ENCODE peak calls at places on chromosomes 2 and 18, in eight cellular contexts. D, J, O, P, H, G, E and N are unnamed samples.

GRCh38 chr2:181178823-181179412 is 198.5 kb downstream of the UBE2E3 start:
- DNase-seq in D (no peak), J (no peak), O (no peak), P (no peak), H (peak), G (no peak), E (no peak), N (no peak)

GRCh38 chr2:38619458-38620164 is 16.9 kb upstream of the HNRNPLL start:
- DNase-seq in D (no peak), J (no peak), O (no peak), P (peak), H (no peak), G (no peak), E (no peak), N (no peak)

GRCh38 chr2:3462493-3463104 is 56.7 kb downstream of the ADI1 start:
- DNase-seq in D (no peak), J (no peak), O (no peak), P (no peak), H (no peak), G (no peak), E (no peak), N (no peak)

GRCh38 chr18:13589316-13589715 is 137.0 kb downstream of the FAM210A start:
- DNase-seq in D (no peak), J (no peak), O (no peak), P (no peak), H (no peak), G (no peak), E (no peak), N (no peak)

GRCh38 chr2:100179806-100180205 is 37.4 kb upstream of the AFF3 start:
- DNase-seq in D (no peak), J (no peak), O (no peak), P (no peak), H (no peak), G (no peak), E (no peak), N (no peak)

GRCh38 chr18:21831413-21831831 is 90.8 kb downstream of the MIB1 start:
- DNase-seq in D (no peak), J (no peak), O (no peak), P (no peak), H (peak), G (no peak), E (no peak), N (no peak)

GRCh38 chr2:231191896-231192872 is 6.2 kb upstream of the ARMC9 start:
- DNase-seq in D (peak), J (no peak), O (no peak), P (peak), H (peak), G (peak), E (peak), N (no peak)

GRCh38 chr2:227826019-227826521 is 12.4 kb downstream of the CCL20 start:
- DNase-seq in D (no peak), J (no peak), O (no peak), P (no peak), H (no peak), G (no peak), E (no peak), N (no peak)

GRCh38 chr2:225764346-225764745 is 364.8 kb downstream of the NYAP2 start:
- DNase-seq in D (no peak), J (no peak), O (no peak), P (no peak), H (no peak), G (no peak), E (no peak), N (no peak)